ENCODE peak calls at places on chromosomes 6 and 20, in six cellular contexts. X is PC-3; U is WTC11; E is stimulated activated CD8-positive, alpha-beta memory T cell treated with anti-CD3 and anti-CD28 coated beads, Interleukin-4, amount 100 ng/mL, for 24 hours; C is activated CD4-positive, alpha-beta T cell treated with anti-CD3 and anti-CD28 coated beads, Interleukin-2, amount 50 U/mL, for 48 hours; G is cardiac muscle cell. Y is an unnamed sample.

GRCh38 chr6:108737594-108738546 is 110.4 kb upstream of the ARMC2 start:
- DNase-seq in X (peak; percentile 90), U (no peak), E (no peak), C (peak; percentile 68), G (no peak), Y (no peak)

GRCh38 chr6:147226877-147227276 is 22.7 kb downstream of the STXBP5 start:
- DNase-seq in X (no peak), U (no peak), E (no peak), C (no peak), G (no peak), Y (no peak)

GRCh38 chr6:4809999-4810918 is 34.1 kb downstream of the CDYL start:
- DNase-seq in X (peak; percentile 74), U (no peak), E (no peak), C (no peak), G (no peak), Y (no peak)

GRCh38 chr6:20793174-20793573 is 258.9 kb downstream of the CDKAL1 start:
- DNase-seq in X (no peak), U (no peak), E (no peak), C (no peak), G (no peak), Y (no peak)

GRCh38 chr6:109143191-109143590 is 47.9 kb downstream of the CEP57L1 start:
- DNase-seq in X (no peak), U (no peak), E (no peak), C (no peak), G (no peak), Y (no peak)

GRCh38 chr20:20630551-20630950 is 81.9 kb downstream of the RALGAPA2 start:
- DNase-seq in X (peak; percentile 41), U (no peak), E (no peak), C (no peak), G (no peak), Y (no peak)

GRCh38 chr6:15401120-15401519 is 155.3 kb downstream of the JARID2 start:
- DNase-seq in X (no peak), U (no peak), E (no peak), C (no peak), G (no peak), Y (no peak)

GRCh38 chr20:59831901-59832240 is 101.6 kb downstream of the SYCP2 start:
- DNase-seq in X (no peak), U (no peak), E (no peak), C (no peak), G (no peak), Y (no peak)

GRCh38 chr6:14858808-14859207 is 387.1 kb upstream of the JARID2 start:
- DNase-seq in X (no peak), U (no peak), E (no peak), C (peak; percentile 45), G (no peak), Y (no peak)

GRCh38 chr6:124676033-124676432 is 286.2 kb upstream of the RNF217 start:
- DNase-seq in X (no peak), U (no peak), E (no peak), C (no peak), G (no peak), Y (no peak)

GRCh38 chr20:39349240-39349639 is 387.1 kb downstream of the DHX35 start:
- DNase-seq in X (no peak), U (no peak), E (no peak), C (no peak), G (no peak), Y (no peak)

GRCh38 chr20:49608752-49609670 is 41.1 kb upstream of the PTGIS start:
- DNase-seq in X (peak; percentile 83), U (peak; percentile 77), E (peak; percentile 67), C (peak; percentile 79), G (peak; percentile 80), Y (peak; percentile 74)

GRCh38 chr6:47700051-47700450 is 1.7 kb downstream of the ADGRF4 start:
- DNase-seq in X (peak; percentile 84), U (no peak), E (no peak), C (no peak), G (no peak), Y (no peak)

GRCh38 chr6:14453712-14454466 is 336.3 kb downstream of the CD83 start:
- DNase-seq in X (no peak), U (no peak), E (no peak), C (peak; percentile 32), G (no peak), Y (no peak)

GRCh38 chr6:27250955-27251671 is 3.6 kb downstream of the PRSS16 start:
- DNase-seq in X (peak; percentile 89), U (peak; percentile 99), E (peak; percentile 62), C (peak; percentile 86), G (peak; percentile 94), Y (peak; percentile 63)

GRCh38 chr20:48523191-48523757 is 304.5 kb downstream of the PREX1 start:
- DNase-seq in X (peak; percentile 73), U (peak; percentile 52), E (no peak), C (no peak), G (peak; percentile 95), Y (no peak)

GRCh38 chr6:40397287-40398033 is 189.7 kb downstream of the LRFN2 start:
- DNase-seq in X (no peak), U (no peak), E (no peak), C (no peak), G (no peak), Y (no peak)

GRCh38 chr20:49290608-49291191 is 12.8 kb upstream of the ZNFX1 start:
- DNase-seq in X (no peak), U (no peak), E (no peak), C (no peak), G (no peak), Y (no peak)

GRCh38 chr20:34877002-34877264 is 521 bp downstream of the ACSS2 start:
- DNase-seq in X (peak; percentile 10), U (no peak), E (no peak), C (no peak), G (no peak), Y (no peak)

GRCh38 chr6:46191961-46192360 is 21.2 kb upstream of the ENPP5 start:
- DNase-seq in X (peak; percentile 84), U (no peak), E (no peak), C (no peak), G (no peak), Y (no peak)

GRCh38 chr20:39016496-39016895 is 54.4 kb downstream of the DHX35 start:
- DNase-seq in X (peak; percentile 31), U (no peak), E (no peak), C (no peak), G (no peak), Y (no peak)

GRCh38 chr6:74991573-74992332 is 214.1 kb downstream of the COL12A1 start:
- DNase-seq in X (peak; percentile 11), U (no peak), E (no peak), C (no peak), G (no peak), Y (no peak)

GRCh38 chr6:24672573-24673182 is 5.8 kb downstream of the ACOT13 start:
- DNase-seq in X (no peak), U (no peak), E (no peak), C (no peak), G (no peak), Y (no peak)

GRCh38 chr6:31356946-31357466 is at the start of gene HLA-B:
- DNase-seq in X (peak; percentile 62), U (no peak), E (peak; percentile 66), C (peak; percentile 84), G (peak; percentile 81), Y (peak; percentile 92)

GRCh38 chr6:32852844-32853540 is 512 bp downstream of the TAP1 start:
- DNase-seq in X (peak; percentile 36), U (peak; percentile 53), E (no peak), C (peak; percentile 62), G (peak; percentile 45), Y (peak; percentile 90)

GRCh38 chr6:21026576-21027273 is 492.5 kb downstream of the CDKAL1 start:
- DNase-seq in X (peak; percentile 76), U (no peak), E (no peak), C (no peak), G (no peak), Y (no peak)

GRCh38 chr6:115091461-115091860 is 748.6 kb upstream of the HS3ST5 start:
- DNase-seq in X (no peak), U (no peak), E (no peak), C (no peak), G (no peak), Y (no peak)

GRCh38 chr6:42429042-42429574 is 22.6 kb downstream of the TRERF1 start:
- DNase-seq in X (no peak), U (no peak), E (no peak), C (peak; percentile 10), G (no peak), Y (no peak)

GRCh38 chr6:136051140-136051775 is 198.9 kb downstream of the MTFR2 start:
- DNase-seq in X (no peak), U (no peak), E (no peak), C (no peak), G (no peak), Y (no peak)

GRCh38 chr6:149237464-149237863 is 80.0 kb upstream of the TAB2 start:
- DNase-seq in X (no peak), U (no peak), E (no peak), C (no peak), G (no peak), Y (no peak)

GRCh38 chr20:61569836-61570235 is 317.8 kb downstream of the CDH4 start:
- DNase-seq in X (no peak), U (no peak), E (no peak), C (no peak), G (no peak), Y (no peak)

GRCh38 chr6:139364302-139364981 is 10.0 kb downstream of the CITED2 start:
- DNase-seq in X (peak; percentile 64), U (no peak), E (no peak), C (no peak), G (peak; percentile 67), Y (no peak)

GRCh38 chr6:7805088-7805756 is 79.3 kb downstream of the BMP6 start:
- DNase-seq in X (no peak), U (no peak), E (no peak), C (no peak), G (no peak), Y (no peak)

GRCh38 chr6:36545767-36546663 is 1.3 kb downstream of the STK38 start:
- DNase-seq in X (peak; percentile 15), U (no peak), E (no peak), C (peak; percentile 43), G (peak; percentile 51), Y (peak; percentile 23)

GRCh38 chr20:25194333-25194972 is 1.1 kb upstream of the ENTPD6 start:
- DNase-seq in X (no peak), U (no peak), E (no peak), C (no peak), G (no peak), Y (no peak)

GRCh38 chr6:29791162-29791561 is 36.5 kb upstream of the HLA-G start:
- DNase-seq in X (peak; percentile 51), U (no peak), E (no peak), C (no peak), G (no peak), Y (no peak)

GRCh38 chr6:170022827-170023619 is 267.9 kb downstream of the DLL1 start:
- DNase-seq in X (no peak), U (peak; percentile 30), E (no peak), C (no peak), G (no peak), Y (peak; percentile 8)